ENCODE peak calls at places on chromosomes 11 and 22, in eight cellular contexts. Y, X, M, B, E, V, Q and P are unnamed samples.
A peak's percentile ranks its signal among the peaks of the same experiment; 100 is the strongest.

GRCh38 chr22:24593810-24594568 is 1.1 kb upstream of the LRRC75B start:
- DNase-seq in M (no peak), B (no peak), X (peak; percentile 91), E (no peak), Q (no peak), V (no peak), Y (no peak), P (peak; percentile 27)

GRCh38 chr11:3632070-3632660 is 9.6 kb downstream of the ART5 start:
- DNase-seq in Y (no peak), X (no peak), M (no peak), Q (no peak), V (no peak), E (no peak), B (peak; percentile 13), P (peak; percentile 64)

GRCh38 chr11:76984741-76985140 is 49.5 kb upstream of the B3GNT6 start:
- DNase-seq in Y (no peak), Q (peak; percentile 18), V (no peak), B (no peak), X (no peak), E (no peak), M (no peak), P (no peak)

GRCh38 chr11:17735823-17736772 is 1.5 kb downstream of the KCNC1 start:
- DNase-seq in B (no peak), X (no peak), Q (no peak), M (peak; percentile 63), V (no peak), Y (no peak), E (no peak), P (peak; percentile 46)

GRCh38 chr22:37533995-37534394 is 14.8 kb upstream of the CARD10 start:
- DNase-seq in X (no peak), E (no peak), Q (no peak), B (peak; percentile 86), V (peak; percentile 65), Y (no peak), M (no peak), P (no peak)

GRCh38 chr11:64445651-64446050 is 86.7 kb downstream of the RPS6KA4 start:
- DNase-seq in E (no peak), X (no peak), Y (no peak), V (no peak), B (no peak), M (no peak), Q (no peak), P (no peak)

GRCh38 chr22:49657275-49657973 is 170.2 kb downstream of the BRD1 start:
- DNase-seq in Q (no peak), M (no peak), Y (peak; percentile 50), E (no peak), B (no peak), X (no peak), V (no peak), P (peak; percentile 89)

GRCh38 chr11:17790453-17790852 is 55.9 kb downstream of the KCNC1 start:
- DNase-seq in X (no peak), Q (peak; percentile 78), V (peak; percentile 63), M (no peak), Y (no peak), B (peak; percentile 54), E (no peak), P (no peak)

GRCh38 chr11:35781342-35782171 is 119.0 kb downstream of the TRIM44 start:
- DNase-seq in V (peak; percentile 52), X (no peak), Y (no peak), Q (peak; percentile 42), M (no peak), E (no peak), B (peak; percentile 76), P (no peak)

GRCh38 chr11:8338138-8338537 is 74.5 kb upstream of the LMO1 start:
- DNase-seq in X (peak; percentile 63), V (no peak), M (peak; percentile 77), B (peak; percentile 63), Q (no peak), Y (no peak), E (no peak), P (no peak)

GRCh38 chr22:43948836-43949235 is 6.4 kb upstream of the SAMM50 start:
- DNase-seq in M (no peak), V (no peak), Q (no peak), E (no peak), B (peak; percentile 8), X (no peak), Y (no peak), P (no peak)

GRCh38 chr11:127789887-127790286 is 789.3 kb upstream of the KIRREL3 start:
- DNase-seq in E (peak; percentile 48), Q (peak; percentile 11), V (no peak), B (peak; percentile 6), X (no peak), M (peak; percentile 66), Y (no peak), P (no peak)

GRCh38 chr11:75795276-75796090 is 19.5 kb upstream of the UVRAG start:
- DNase-seq in M (no peak), E (no peak), V (no peak), X (peak; percentile 89), Y (no peak), B (peak; percentile 21), Q (no peak), P (peak; percentile 60)